ENCODE peak calls at places on chromosomes 5 and 9, in four cellular contexts. One of them, this sample, is unnamed.

GRCh38 chr9:28301281-28301680 is 728.0 kb upstream of the C9orf72 start:
- DNase-seq in B cell: no peak
- DNase-seq in dorsolateral prefrontal cortex: no peak
- DNase-seq in NCI-H1092 treated with DMSO at 0.1 percent for 48 hours: no peak
- DNase-seq in this sample: no peak

GRCh38 chr5:156326718-156327259 is at the start of gene SGCD:
- DNase-seq in B cell: no peak
- DNase-seq in dorsolateral prefrontal cortex: peak
- DNase-seq in NCI-H1092 treated with DMSO at 0.1 percent for 48 hours: no peak
- DNase-seq in this sample: peak

GRCh38 chr9:83955985-83956287 is 24.1 kb downstream of the HNRNPK start:
- DNase-seq in B cell: no peak
- DNase-seq in dorsolateral prefrontal cortex: no peak
- DNase-seq in NCI-H1092 treated with DMSO at 0.1 percent for 48 hours: no peak
- DNase-seq in this sample: no peak

GRCh38 chr5:66967826-66968262 is 228.8 kb downstream of the CD180 start:
- DNase-seq in B cell: no peak
- DNase-seq in dorsolateral prefrontal cortex: no peak
- DNase-seq in NCI-H1092 treated with DMSO at 0.1 percent for 48 hours: no peak
- DNase-seq in this sample: no peak

GRCh38 chr9:85020791-85021190 is 351.3 kb downstream of the NTRK2 start:
- DNase-seq in B cell: no peak
- DNase-seq in dorsolateral prefrontal cortex: no peak
- DNase-seq in NCI-H1092 treated with DMSO at 0.1 percent for 48 hours: no peak
- DNase-seq in this sample: no peak

GRCh38 chr5:68803881-68804319 is 289.9 kb upstream of the SLC30A5 start:
- DNase-seq in B cell: no peak
- DNase-seq in dorsolateral prefrontal cortex: no peak
- DNase-seq in NCI-H1092 treated with DMSO at 0.1 percent for 48 hours: no peak
- DNase-seq in this sample: no peak

GRCh38 chr9:15837079-15837679 is 284.3 kb downstream of the CCDC171 start:
- DNase-seq in B cell: peak
- DNase-seq in dorsolateral prefrontal cortex: no peak
- DNase-seq in NCI-H1092 treated with DMSO at 0.1 percent for 48 hours: peak
- DNase-seq in this sample: no peak

GRCh38 chr9:82553654-82554366 is 509.1 kb downstream of the RASEF start:
- DNase-seq in B cell: no peak
- DNase-seq in dorsolateral prefrontal cortex: no peak
- DNase-seq in NCI-H1092 treated with DMSO at 0.1 percent for 48 hours: no peak
- DNase-seq in this sample: no peak

GRCh38 chr5:13745508-13745907 is 199.0 kb downstream of the DNAH5 start:
- DNase-seq in B cell: no peak
- DNase-seq in dorsolateral prefrontal cortex: no peak
- DNase-seq in NCI-H1092 treated with DMSO at 0.1 percent for 48 hours: no peak
- DNase-seq in this sample: no peak

GRCh38 chr5:157431544-157432200 is 28.3 kb upstream of the NIPAL4 start:
- DNase-seq in B cell: peak
- DNase-seq in dorsolateral prefrontal cortex: peak
- DNase-seq in NCI-H1092 treated with DMSO at 0.1 percent for 48 hours: peak
- DNase-seq in this sample: no peak

This sample was measured in caudate nucleus.